ENCODE peak calls at places on chromosomes 4 and X, in seven cellular contexts. A, B, D, W, G, H and P are unnamed samples.

GRCh38 chr4:164931551-164932324 is 45.7 kb downstream of the TRIM61 start:
- DNase-seq in A (no peak), B (no peak), D (no peak), W (no peak), G (no peak), H (no peak), P (no peak)

GRCh38 chrX:153762636-153763173 is 1.3 kb upstream of the PLXNB3 start:
- DNase-seq in A (no peak), B (no peak), D (no peak), W (no peak), G (no peak), H (no peak), P (no peak)

GRCh38 chrX:124190440-124190839 is 142.0 kb upstream of the TEX13D start:
- DNase-seq in A (no peak), B (no peak), D (no peak), W (no peak), G (no peak), H (no peak), P (no peak)

GRCh38 chr4:140893939-140894338 is 137.8 kb upstream of the TBC1D9 start:
- DNase-seq in A (no peak), B (no peak), D (no peak), W (no peak), G (no peak), H (no peak), P (no peak)

GRCh38 chrX:17397074-17397473 is 22.1 kb downstream of the NHS start:
- DNase-seq in A (no peak), B (no peak), D (no peak), W (no peak), G (no peak), H (no peak), P (no peak)

GRCh38 chrX:129015381-129015780 is 507.9 kb downstream of the SMARCA1 start:
- DNase-seq in A (no peak), B (no peak), D (no peak), W (no peak), G (no peak), H (no peak), P (no peak)

GRCh38 chr4:14841801-14842748 is 160.2 kb upstream of the CPEB2 start:
- DNase-seq in A (no peak), B (peak), D (no peak), W (no peak), G (peak), H (no peak), P (no peak)

GRCh38 chr4:153651961-153652784 is 31.9 kb upstream of the TLR2 start:
- DNase-seq in A (no peak), B (no peak), D (no peak), W (no peak), G (no peak), H (no peak), P (no peak)

GRCh38 chr4:113756005-113756410 is 5.5 kb downstream of the CAMK2D start:
- DNase-seq in A (peak), B (no peak), D (no peak), W (no peak), G (no peak), H (no peak), P (no peak)

GRCh38 chr4:137387924-137388323 is 144.4 kb downstream of the PCDH18 start:
- DNase-seq in A (peak), B (no peak), D (no peak), W (no peak), G (no peak), H (no peak), P (no peak)

GRCh38 chr4:89000844-89001360 is 56.1 kb downstream of the FAM13A start:
- DNase-seq in A (peak), B (no peak), D (no peak), W (no peak), G (peak), H (no peak), P (peak)

GRCh38 chr4:101655005-101655404 is 135.5 kb upstream of the BANK1 start:
- DNase-seq in A (no peak), B (no peak), D (no peak), W (no peak), G (no peak), H (no peak), P (no peak)

GRCh38 chr4:156638332-156638731 is 333.3 kb downstream of the PDGFC start:
- DNase-seq in A (no peak), B (no peak), D (no peak), W (no peak), G (no peak), H (no peak), P (no peak)

GRCh38 chrX:13418126-13419091 is 98.6 kb upstream of the ATXN3L start:
- DNase-seq in A (peak), B (no peak), D (no peak), W (no peak), G (no peak), H (no peak), P (no peak)

GRCh38 chr4:159413252-159413941 is 310.5 kb downstream of the RAPGEF2 start:
- DNase-seq in A (no peak), B (no peak), D (no peak), W (no peak), G (no peak), H (no peak), P (no peak)

GRCh38 chr4:168560835-168561210 is 64.0 kb downstream of the PALLD start:
- DNase-seq in A (peak), B (no peak), D (no peak), W (no peak), G (no peak), H (no peak), P (no peak)

GRCh38 chr4:6405417-6405747 is 67.0 kb downstream of the PPP2R2C start:
- DNase-seq in A (no peak), B (no peak), D (no peak), W (no peak), G (no peak), H (no peak), P (no peak)

GRCh38 chr4:6401797-6402196 is 70.6 kb downstream of the PPP2R2C start:
- DNase-seq in A (no peak), B (no peak), D (no peak), W (no peak), G (no peak), H (no peak), P (no peak)

GRCh38 chr4:6403400-6403685 is 69.1 kb downstream of the PPP2R2C start:
- DNase-seq in A (no peak), B (no peak), D (no peak), W (no peak), G (no peak), H (no peak), P (no peak)

GRCh38 chr4:6404611-6405416 is 67.6 kb downstream of the PPP2R2C start:
- DNase-seq in A (no peak), B (no peak), D (no peak), W (no peak), G (no peak), H (no peak), P (no peak)

DNA sequence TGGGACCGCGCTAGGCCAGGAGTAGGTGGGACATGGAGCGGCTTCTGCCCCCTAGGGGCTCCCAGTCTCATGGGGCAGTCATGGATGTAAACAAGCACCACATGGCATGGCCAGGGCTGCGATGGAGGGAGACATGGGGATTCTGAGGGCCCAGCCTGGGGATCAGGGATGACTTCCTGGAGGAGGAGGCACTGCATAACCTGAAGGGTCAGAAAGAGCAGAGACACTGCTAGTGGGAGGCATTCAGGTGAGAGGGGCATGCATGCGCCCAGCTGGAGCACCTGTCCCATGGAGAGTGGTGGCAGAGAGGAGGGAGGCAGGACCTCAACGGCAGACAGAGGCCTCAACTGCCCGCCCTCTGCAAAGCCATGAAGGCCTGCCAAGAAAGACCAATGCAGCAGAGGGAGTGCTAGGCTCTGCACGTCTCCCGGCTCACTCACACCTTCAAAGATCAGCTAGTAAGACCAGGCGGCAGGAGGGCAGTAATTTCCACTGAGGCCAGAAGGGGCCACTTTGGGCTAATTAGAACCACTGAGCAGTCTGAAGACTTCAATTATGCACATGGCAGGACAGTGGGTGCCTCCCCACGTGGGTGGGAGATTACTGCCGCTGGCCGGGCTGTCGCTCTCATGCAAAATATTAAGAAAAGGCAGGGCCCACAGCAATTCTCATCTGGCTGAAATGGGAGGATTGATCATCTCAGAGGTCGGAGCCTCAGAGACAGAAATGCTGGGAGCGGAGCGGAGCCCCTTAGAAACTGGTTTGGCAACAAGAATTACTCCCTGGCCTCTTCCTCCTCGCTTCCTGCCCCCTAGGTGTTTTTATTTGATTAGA is 69.6 kb downstream of the PPP2R2C start:
- DNase-seq in A (no peak), B (no peak), D (no peak), W (no peak), G (no peak), H (no peak), P (no peak)
- TF ChIP-seq POLR2A in A (no peak), B (no peak), D (no peak), W (no peak), G (no peak), H (no peak), P (no peak)

GRCh38 chr4:2941138-2942036 is 21.8 kb downstream of the NOP14 start:
- DNase-seq in A (no peak), B (no peak), D (no peak), W (peak), G (no peak), H (no peak), P (no peak)

GRCh38 chr4:2943364-2944090 is 19.7 kb downstream of the NOP14 start:
- DNase-seq in A (no peak), B (no peak), D (no peak), W (peak), G (no peak), H (no peak), P (no peak)

GRCh38 chr4:2942037-2942531 is 21.1 kb downstream of the NOP14 start:
- DNase-seq in A (no peak), B (no peak), D (no peak), W (peak), G (no peak), H (no peak), P (no peak)

GRCh38 chr4:2944091-2944482 is 19.1 kb downstream of the NOP14 start:
- DNase-seq in A (no peak), B (no peak), D (no peak), W (peak), G (no peak), H (no peak), P (no peak)

GRCh38 chr4:2942532-2943363 is 20.5 kb downstream of the NOP14 start:
- DNase-seq in A (no peak), B (peak), D (no peak), W (peak), G (no peak), H (peak), P (no peak)
- TF ChIP-seq POLR2A in A (no peak), B (no peak), D (no peak), W (no peak), G (no peak), H (no peak), P (no peak)

GRCh38 chr4:127781303-127782024 is 658 bp upstream of the HSPA4L start:
- DNase-seq in A (no peak), B (peak), D (no peak), W (peak), G (peak), H (peak), P (no peak)

GRCh38 chr4:127783971-127784519 is 1.9 kb downstream of the HSPA4L start:
- DNase-seq in A (peak), B (no peak), D (no peak), W (no peak), G (no peak), H (no peak), P (no peak)

GRCh38 chr4:127782025-127782274 is 172 bp upstream of the HSPA4L start:
- DNase-seq in A (no peak), B (peak), D (no peak), W (peak), G (peak), H (no peak), P (peak)

GRCh38 chr4:127783026-127783769 is 1.1 kb downstream of the HSPA4L start:
- DNase-seq in A (peak), B (peak), D (peak), W (peak), G (peak), H (peak), P (peak)

GRCh38 chr4:127782275-127783025 is at the start of gene HSPA4L:
- DNase-seq in A (peak), B (peak), D (no peak), W (peak), G (peak), H (peak), P (peak)
- TF ChIP-seq POLR2A in A (peak), B (no peak), D (no peak), W (peak), G (peak), H (peak), P (peak)

GRCh38 chr4:183808102-183808466 is 97.0 kb upstream of the STOX2 start:
- DNase-seq in A (no peak), B (no peak), D (no peak), W (no peak), G (no peak), H (no peak), P (no peak)
- TF ChIP-seq POLR2A in A (no peak), B (no peak), D (no peak), W (no peak), G (no peak), H (no peak), P (no peak)

GRCh38 chr4:77156533-77156911 is 485 bp upstream of the CCNG2 start:
- DNase-seq in A (peak), B (peak), D (peak), W (peak), G (peak), H (peak), P (peak)
- TF ChIP-seq POLR2A in A (peak), B (no peak), D (no peak), W (no peak), G (peak), H (no peak), P (peak)

DNA sequence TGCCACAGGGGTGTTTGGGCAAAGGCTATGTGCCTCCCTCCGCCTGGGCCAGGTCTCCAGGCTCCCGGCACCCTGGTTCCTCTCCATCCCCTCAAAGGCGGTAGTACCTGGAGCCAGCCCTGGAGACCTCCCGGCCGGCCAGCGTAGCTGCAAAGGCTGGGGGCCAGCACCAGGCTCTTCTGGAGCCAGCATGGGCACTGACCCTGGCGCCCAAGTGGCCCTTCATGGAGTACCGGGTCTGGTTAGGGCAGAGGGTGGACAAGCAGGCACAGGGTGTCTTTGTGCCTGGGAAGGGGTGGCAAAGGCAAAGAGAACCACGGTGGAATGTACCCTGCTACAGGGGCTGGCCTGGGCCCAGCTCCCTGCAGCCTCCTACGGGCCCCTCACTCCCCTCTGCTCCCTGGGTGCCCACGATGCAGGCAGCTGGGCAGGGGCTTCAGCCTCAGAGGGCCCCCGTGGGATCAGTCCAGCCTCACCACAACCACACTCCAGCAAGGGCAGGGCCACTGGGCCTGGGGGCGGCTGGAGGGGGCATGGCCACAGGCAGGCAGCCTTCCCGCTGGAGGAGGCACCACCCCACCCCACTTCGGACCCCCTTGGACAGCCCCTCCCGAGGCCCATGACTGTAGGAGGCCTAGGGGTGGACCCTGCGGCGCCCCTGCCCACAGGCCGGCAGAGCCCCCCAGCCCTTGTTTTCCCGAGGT is 112.9 kb upstream of the NKX1-1 start:
- DNase-seq in A (no peak), B (no peak), D (no peak), W (no peak), G (no peak), H (no peak), P (no peak)
- TF ChIP-seq POLR2A in A (no peak), B (no peak), D (no peak), W (no peak), G (no peak), H (no peak), P (no peak)

GRCh38 chrX:111581086-111581485 is 69.6 kb downstream of the SERTM2 start:
- DNase-seq in A (no peak), B (no peak), D (no peak), W (no peak), G (no peak), H (no peak), P (no peak)

DNA sequence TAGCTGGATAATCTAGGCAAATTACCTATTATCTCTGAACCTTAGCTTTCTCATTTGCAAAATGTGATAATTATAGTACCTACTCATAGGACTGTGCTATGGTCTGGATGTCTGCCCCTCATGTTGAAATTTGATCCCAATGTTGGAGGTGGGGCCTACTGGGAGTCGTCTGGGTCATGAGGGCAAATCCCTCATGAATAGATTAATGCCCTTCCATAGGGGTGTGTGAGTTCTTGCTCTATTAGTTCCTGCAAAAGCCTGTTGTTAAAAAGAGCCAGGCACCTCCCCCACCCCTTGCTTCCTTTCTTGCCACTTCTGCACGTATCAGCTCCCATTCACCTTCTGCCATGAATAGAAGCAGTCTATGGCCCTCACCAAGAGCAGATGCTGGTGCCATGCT is 73.9 kb downstream of the SERTM2 start:
- DNase-seq in A (no peak), B (no peak), D (no peak), W (no peak), G (no peak), H (no peak), P (no peak)
- TF ChIP-seq POLR2A in A (no peak), B (no peak), D (no peak), W (no peak), G (no peak), H (no peak), P (no peak)

GRCh38 chr4:2745981-2746806 is 9.9 kb downstream of the TNIP2 start:
- DNase-seq in A (peak), B (peak), D (peak), W (no peak), G (peak), H (no peak), P (no peak)
- TF ChIP-seq POLR2A in A (no peak), B (no peak), D (no peak), W (no peak), G (no peak), H (no peak), P (no peak)

GRCh38 chrX:9464435-9465371 is at the start of gene TBL1X:
- DNase-seq in A (peak), B (peak), D (no peak), W (peak), G (peak), H (peak), P (peak)
- TF ChIP-seq POLR2A in A (no peak), B (no peak), D (no peak), W (no peak), G (no peak), H (no peak), P (no peak)

DNA sequence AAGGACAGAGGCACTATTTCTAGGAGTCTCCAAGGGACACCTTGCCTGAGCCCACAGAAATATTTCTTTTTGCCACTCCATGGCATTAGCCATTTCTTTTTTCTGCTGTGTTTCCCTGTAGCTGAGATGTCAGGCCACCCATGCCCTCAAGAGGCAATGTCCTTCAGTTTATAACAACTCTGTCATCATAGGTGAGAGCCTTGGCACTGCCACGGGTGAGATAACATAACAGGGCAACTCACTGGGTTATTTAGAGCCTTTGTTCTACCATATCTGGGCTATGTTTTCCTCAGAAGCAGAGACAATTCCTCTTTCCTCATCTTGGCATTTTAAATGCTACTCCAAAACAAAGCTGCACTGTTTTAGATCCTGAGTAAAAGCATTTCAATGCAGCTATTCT is 99.9 kb upstream of the MAOA start:
- DNase-seq in A (no peak), B (no peak), D (no peak), W (no peak), G (no peak), H (no peak), P (no peak)
- TF ChIP-seq POLR2A in A (no peak), B (no peak), D (no peak), W (no peak), G (no peak), H (no peak), P (no peak)